ENCODE peak calls at places on chromosome 10, in nine cellular contexts. F is stimulated activated CD8-positive, alpha-beta memory T cell treated with anti-CD3 and anti-CD28 coated beads, Interleukin-7, amount 100 ng/mL, for 1 hour; R is DMS153; U is MCF 10A; Z is stimulated activated CD4-positive, alpha-beta T cell treated with anti-CD3 and anti-CD28 coated beads, Interleukin-2, amount 100 ng/mL, for 48 hours; V is hippocampal formation; D is amniotic stem cell; X is fibroblast of mammary gland; C is GM03348. T is an unnamed sample.

GRCh38 chr10:72073677-72074412 is 14.5 kb downstream of the SPOCK2 start:
- DNase-seq in C (no peak), Z (no peak), R (no peak), U (no peak), X (no peak), V (no peak), F (no peak), D (no peak), T (no peak)

GRCh38 chr10:8513155-8514147 is 459.0 kb downstream of the GATA3 start:
- DNase-seq in V (no peak), F (no peak), Z (no peak), D (no peak), R (no peak), C (no peak), X (no peak), U (no peak), T (no peak)

GRCh38 chr10:132011027-132011426 is 29.3 kb upstream of the BNIP3 start:
- DNase-seq in Z (no peak), X (no peak), R (no peak), V (no peak), U (no peak), F (no peak), C (no peak), D (no peak), T (no peak)

GRCh38 chr10:29579455-29579970 is 55.3 kb downstream of the SVIL start:
- DNase-seq in C (no peak), X (no peak), F (no peak), U (no peak), V (no peak), Z (no peak), R (no peak), D (no peak), T (no peak)

GRCh38 chr10:18689498-18689897 is 30.3 kb downstream of the ARL5B start:
- DNase-seq in C (peak; percentile 63), F (no peak), X (peak; percentile 55), D (no peak), Z (no peak), V (peak; percentile 22), U (peak; percentile 50), R (no peak), T (no peak)

GRCh38 chr10:43824934-43825333 is 176.3 kb upstream of the ZNF32 start:
- DNase-seq in D (no peak), V (no peak), R (no peak), F (no peak), C (no peak), U (no peak), X (peak; percentile 92), Z (no peak), T (no peak)

GRCh38 chr10:69335063-69335587 is 56.8 kb downstream of the HK1 start:
- DNase-seq in V (no peak), R (no peak), C (no peak), U (no peak), F (no peak), Z (no peak), X (peak; percentile 61), D (no peak), T (no peak)

GRCh38 chr10:127100983-127101615 is 95.3 kb downstream of the INSYN2A start:
- DNase-seq in D (no peak), X (no peak), R (no peak), F (no peak), Z (no peak), U (no peak), V (no peak), C (no peak), T (no peak)

T was measured in NCI-H345.